ENCODE peak calls at places on chromosomes 11 and 22, in nine cellular contexts. P, J, V, E, O, U, R, Z and A are unnamed samples.

GRCh38 chr11:27227744-27228143 is 135.3 kb downstream of the CCDC34 start:
- DNase-seq in V (no peak), P (no peak), R (no peak), E (no peak), U (no peak), O (no peak), Z (no peak), J (no peak), A (no peak)

GRCh38 chr11:72821920-72822799 is 7.9 kb downstream of the ATG16L2 start:
- DNase-seq in U (peak; percentile 91), O (peak; percentile 97), R (peak; percentile 91), J (peak; percentile 90), V (peak; percentile 55), E (peak; percentile 90), Z (peak; percentile 98), P (peak; percentile 84), A (no peak)

GRCh38 chr11:96237759-96238158 is 105.2 kb downstream of the MAML2 start:
- DNase-seq in U (peak; percentile 7), E (no peak), V (no peak), J (no peak), P (no peak), O (no peak), Z (peak; percentile 39), R (no peak), A (no peak)

GRCh38 chr11:9660886-9661285 is 3.0 kb upstream of the SWAP70 start:
- DNase-seq in R (peak; percentile 39), J (peak; percentile 27), Z (no peak), V (no peak), O (no peak), U (peak; percentile 74), E (peak; percentile 8), P (no peak), A (no peak)

GRCh38 chr11:3953327-3953726 is 97.9 kb downstream of the STIM1 start:
- DNase-seq in V (no peak), P (no peak), E (no peak), O (no peak), J (no peak), Z (no peak), R (no peak), U (no peak), A (no peak)

GRCh38 chr11:116792144-116792868 is 627 bp upstream of the APOA5 start:
- DNase-seq in U (no peak), O (no peak), J (no peak), V (no peak), P (no peak), R (no peak), Z (no peak), E (no peak), A (no peak)

GRCh38 chr11:38392176-38392575 is 1794.1 kb upstream of the RAG2 start:
- DNase-seq in Z (no peak), V (peak; percentile 40), P (no peak), E (no peak), U (no peak), O (no peak), J (peak; percentile 23), R (no peak), A (no peak)

GRCh38 chr11:67194096-67194495 is 72.2 kb upstream of the GRK2 start:
- DNase-seq in U (no peak), V (no peak), Z (no peak), E (no peak), P (no peak), J (no peak), O (no peak), R (no peak), A (no peak)

GRCh38 chr11:112025682-112026081 is 474 bp downstream of the DLAT start:
- DNase-seq in U (peak; percentile 13), Z (no peak), V (no peak), J (peak; percentile 35), E (no peak), R (peak; percentile 43), O (peak; percentile 34), P (no peak), A (peak; percentile 5)

GRCh38 chr11:120153221-120153620 is 15.3 kb upstream of the TRIM29 start:
- DNase-seq in U (no peak), V (no peak), P (no peak), E (no peak), J (no peak), R (no peak), Z (no peak), O (no peak), A (no peak)

GRCh38 chr11:17002543-17002942 is 11.7 kb downstream of the PLEKHA7 start:
- DNase-seq in J (no peak), Z (no peak), U (no peak), E (no peak), V (no peak), P (no peak), O (no peak), R (no peak), A (no peak)

GRCh38 chr11:66843776-66844495 is 695 bp downstream of the RCE1 start:
- DNase-seq in Z (no peak), E (no peak), O (no peak), J (peak; percentile 35), U (no peak), P (no peak), V (no peak), R (no peak), A (no peak)

GRCh38 chr11:79212711-79213110 is 228.1 kb downstream of the TENM4 start:
- DNase-seq in R (no peak), O (no peak), V (no peak), E (no peak), J (no peak), U (no peak), P (peak; percentile 52), Z (peak; percentile 15), A (no peak)

DNA sequence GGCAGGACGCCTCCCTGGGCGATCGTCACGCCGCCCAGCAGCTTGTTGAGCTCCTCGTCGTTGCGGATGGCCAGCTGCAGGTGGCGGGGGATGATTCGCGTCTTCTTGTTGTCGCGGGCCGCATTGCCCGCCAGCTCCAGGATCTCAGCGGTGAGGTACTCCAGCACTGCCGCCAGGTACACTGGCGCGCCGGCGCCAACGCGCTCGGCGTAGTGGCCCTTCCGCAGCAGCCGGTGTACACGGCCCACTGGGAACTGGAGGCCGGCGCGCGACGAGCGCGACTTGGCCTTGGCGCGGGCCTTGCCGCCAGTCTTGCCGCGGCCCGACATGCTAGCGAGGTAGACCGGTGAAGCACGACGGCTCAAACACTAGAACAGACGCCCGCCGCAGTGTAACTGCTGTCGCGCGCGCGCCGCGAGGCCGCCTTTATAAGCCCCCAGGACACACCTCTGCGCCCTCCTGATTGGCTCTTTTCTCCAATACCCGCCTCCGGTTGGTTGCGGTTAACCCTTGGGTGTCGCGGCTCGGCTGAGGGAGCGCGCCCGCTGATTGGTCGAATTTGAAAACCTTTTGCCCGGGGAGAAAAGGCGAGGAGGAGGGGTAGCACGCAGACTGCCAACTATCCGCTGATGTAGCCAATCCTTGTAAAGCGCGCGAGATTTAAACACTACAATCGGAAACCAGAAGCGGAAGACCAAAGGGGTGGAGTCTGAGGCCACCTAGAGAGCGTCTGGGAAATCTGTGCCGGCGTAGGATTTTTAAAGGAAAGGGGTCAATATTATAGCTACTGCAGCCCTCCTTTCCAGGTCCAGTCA is 6.4 kb downstream of the DPAGT1 start:
- DNase-seq in U (peak; percentile 99), O (peak; percentile 98), E (peak; percentile 100), Z (peak; percentile 99), P (peak; percentile 100), V (peak; percentile 99), J (peak; percentile 100), R (peak; percentile 100), A (peak; percentile 100)
- TF ChIP-seq CTCF in U (no peak), O (no peak), E (no peak), Z (no peak), P (peak; percentile 58), V (no peak), J (peak; percentile 10), R (no peak), A (no peak)

GRCh38 chr22:23239429-23239828 is 59.1 kb downstream of the BCR start:
- DNase-seq in E (no peak), U (no peak), Z (no peak), R (no peak), J (no peak), V (no peak), O (no peak), P (no peak), A (no peak)
- TF ChIP-seq CTCF in E (no peak), U (no peak), Z (no peak), R (no peak), J (no peak), V (no peak), O (no peak), P (no peak), A (no peak)

GRCh38 chr11:36492724-36493304 is 17.3 kb downstream of the TRAF6 start:
- DNase-seq in R (peak; percentile 68), V (no peak), E (peak; percentile 71), J (peak; percentile 80), P (no peak), O (peak; percentile 46), U (peak; percentile 68), Z (peak; percentile 51), A (peak; percentile 38)
- TF ChIP-seq CTCF in R (peak; percentile 66), V (peak; percentile 76), E (peak; percentile 75), J (peak; percentile 75), P (peak; percentile 82), O (peak; percentile 29), U (peak; percentile 89), Z (peak; percentile 92), A (peak; percentile 23)

GRCh38 chr11:94762208-94762607 is 5.9 kb upstream of the AMOTL1 start:
- DNase-seq in J (no peak), U (peak; percentile 44), R (peak; percentile 47), V (no peak), O (no peak), E (no peak), P (no peak), Z (no peak), A (peak; percentile 3)
- TF ChIP-seq CTCF in J (peak; percentile 53), U (peak; percentile 54), R (peak; percentile 58), V (peak; percentile 26), O (peak; percentile 6), E (peak; percentile 30), P (peak; percentile 21), Z (peak; percentile 29), A (no peak)

DNA sequence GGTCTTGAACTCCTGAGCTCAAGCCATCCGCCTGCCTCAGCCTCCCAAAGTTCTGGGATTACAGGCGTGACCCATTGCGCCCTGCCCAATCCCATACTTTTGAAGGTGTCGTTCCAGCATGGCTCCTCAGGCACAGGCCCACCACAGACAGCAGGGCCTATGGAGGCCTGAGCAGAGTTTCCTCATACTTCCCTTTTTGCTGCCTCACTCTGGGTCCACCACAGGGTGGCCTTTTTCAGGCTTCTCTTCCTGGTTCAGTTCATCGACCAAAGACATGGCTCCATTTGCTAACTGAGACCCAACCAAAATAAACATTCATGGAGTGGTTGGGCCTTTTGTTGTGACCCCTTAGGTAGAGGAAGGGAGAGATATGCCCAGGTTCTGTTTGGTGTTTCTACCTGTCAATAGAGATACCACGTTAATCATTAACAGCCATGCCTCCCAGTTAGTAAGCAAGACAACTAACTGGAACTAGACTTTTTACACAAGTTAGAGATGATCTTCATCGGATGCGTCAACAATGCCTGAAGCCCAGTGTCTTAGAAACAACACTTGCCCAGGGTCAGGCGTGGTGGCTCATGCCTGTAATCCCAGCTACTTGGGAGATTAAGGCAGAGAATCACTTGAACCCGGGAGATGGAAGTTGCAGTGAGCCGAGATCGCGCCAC is 35.1 kb downstream of the TRIOBP start:
- DNase-seq in J (no peak), V (no peak), P (no peak), R (no peak), O (peak; percentile 53), U (peak; percentile 84), Z (no peak), E (no peak), A (no peak)
- TF ChIP-seq CTCF in J (peak; percentile 34), V (no peak), P (no peak), R (no peak), O (no peak), U (no peak), Z (no peak), E (peak; percentile 6), A (peak; percentile 19)